ENCODE peak calls at places on chromosomes 6 and 20, in eight cellular contexts. H, T, J, E, C, Q, O and K are unnamed samples.

GRCh38 chr6:167090171-167090570 is 32.7 kb upstream of the CCR6 start:
- DNase-seq in H (no peak), T (no peak), J (no peak), E (no peak), C (no peak), Q (no peak), O (no peak), K (no peak)

GRCh38 chr6:155272353-155273222 is 8.8 kb downstream of the CLDN20 start:
- DNase-seq in H (no peak), T (no peak), J (peak; percentile 35), E (peak; percentile 17), C (no peak), Q (no peak), O (peak; percentile 40), K (no peak)

GRCh38 chr6:85126448-85127178 is 323.3 kb upstream of the NT5E start:
- DNase-seq in H (peak; percentile 67), T (peak; percentile 12), J (peak; percentile 2), E (peak; percentile 15), C (no peak), Q (no peak), O (peak; percentile 73), K (peak; percentile 78)

GRCh38 chr6:155309150-155309549 is 5.1 kb downstream of the TFB1M start:
- DNase-seq in H (peak; percentile 32), T (no peak), J (peak; percentile 23), E (peak; percentile 32), C (no peak), Q (no peak), O (no peak), K (no peak)

GRCh38 chr6:1136415-1136774 is 175.5 kb upstream of the FOXQ1 start:
- DNase-seq in H (no peak), T (no peak), J (peak; percentile 86), E (peak; percentile 54), C (peak; percentile 36), Q (peak; percentile 77), O (peak; percentile 77), K (no peak)

GRCh38 chr20:23136893-23137745 is 51.0 kb upstream of the CD93 start:
- DNase-seq in H (no peak), T (no peak), J (no peak), E (peak; percentile 39), C (no peak), Q (peak; percentile 72), O (no peak), K (peak; percentile 22)

GRCh38 chr20:62595491-62595890 is 46.8 kb upstream of the SLCO4A1 start:
- DNase-seq in H (peak; percentile 70), T (no peak), J (peak; percentile 55), E (peak; percentile 67), C (peak; percentile 11), Q (no peak), O (peak; percentile 35), K (peak; percentile 83)

GRCh38 chr6:9657994-9658393 is 756.9 kb downstream of the TFAP2A start:
- DNase-seq in H (peak; percentile 89), T (no peak), J (peak; percentile 81), E (peak; percentile 80), C (peak; percentile 46), Q (peak; percentile 81), O (peak; percentile 48), K (no peak)

GRCh38 chr6:109478222-109478805 is 4.7 kb downstream of the ZBTB24 start:
- DNase-seq in H (no peak), T (no peak), J (no peak), E (no peak), C (no peak), Q (no peak), O (no peak), K (no peak)

GRCh38 chr20:47275548-47275947 is 81.0 kb downstream of the ZMYND8 start:
- DNase-seq in H (no peak), T (no peak), J (no peak), E (no peak), C (no peak), Q (no peak), O (no peak), K (no peak)

GRCh38 chr6:75381878-75382633 is 97.5 kb upstream of the TMEM30A start:
- DNase-seq in H (no peak), T (no peak), J (no peak), E (peak; percentile 47), C (no peak), Q (no peak), O (peak; percentile 44), K (no peak)

GRCh38 chr20:2741463-2741862 is 48.9 kb downstream of the EBF4 start:
- DNase-seq in H (peak; percentile 16), T (no peak), J (no peak), E (no peak), C (no peak), Q (no peak), O (no peak), K (no peak)

GRCh38 chr6:147586044-147586443 is 77.6 kb downstream of the SAMD5 start:
- DNase-seq in H (peak; percentile 50), T (no peak), J (peak; percentile 55), E (peak; percentile 65), C (no peak), Q (no peak), O (peak; percentile 6), K (no peak)

GRCh38 chr6:2763876-2764540 is 1.2 kb upstream of the WRNIP1 start:
- DNase-seq in H (no peak), T (no peak), J (no peak), E (no peak), C (no peak), Q (no peak), O (no peak), K (peak; percentile 13)

GRCh38 chr6:40882321-40882720 is 156.7 kb downstream of the UNC5CL start:
- DNase-seq in H (no peak), T (no peak), J (no peak), E (no peak), C (no peak), Q (no peak), O (no peak), K (peak; percentile 50)

GRCh38 chr6:21800948-21801438 is 207.4 kb downstream of the SOX4 start:
- DNase-seq in H (peak; percentile 90), T (no peak), J (peak; percentile 67), E (peak; percentile 85), C (no peak), Q (no peak), O (peak; percentile 86), K (peak; percentile 56)

GRCh38 chr6:39891976-39892375 is 42.3 kb downstream of the MOCS1 start:
- DNase-seq in H (no peak), T (no peak), J (peak; percentile 19), E (no peak), C (no peak), Q (no peak), O (peak; percentile 56), K (no peak)

GRCh38 chr6:39209908-39210307 is 19.4 kb downstream of the KCNK5 start:
- DNase-seq in H (no peak), T (no peak), J (no peak), E (no peak), C (no peak), Q (no peak), O (no peak), K (no peak)

GRCh38 chr6:137717074-137718073 is 149.7 kb upstream of the TNFAIP3 start:
- DNase-seq in H (peak; percentile 87), T (no peak), J (no peak), E (peak; percentile 43), C (no peak), Q (peak; percentile 91), O (no peak), K (no peak)

GRCh38 chr20:33515569-33516216 is 25.8 kb downstream of the CBFA2T2 start:
- DNase-seq in H (peak; percentile 9), T (no peak), J (no peak), E (no peak), C (no peak), Q (no peak), O (no peak), K (peak; percentile 14)
- TF ChIP-seq CTCF in H (peak; percentile 63), T (no peak), J (peak; percentile 32), E (peak; percentile 28), C (peak; percentile 43), Q (peak; percentile 48), O (peak; percentile 55), K (peak; percentile 47)

GRCh38 chr6:70112686-70113570 is 190.0 kb downstream of the COL9A1 start:
- DNase-seq in H (no peak), T (no peak), J (no peak), E (no peak), C (no peak), Q (no peak), O (no peak), K (no peak)

GRCh38 chr6:70124443-70124842 is 178.4 kb downstream of the COL9A1 start:
- DNase-seq in H (no peak), T (no peak), J (no peak), E (no peak), C (no peak), Q (no peak), O (no peak), K (no peak)

GRCh38 chr6:70119218-70119835 is 183.6 kb downstream of the COL9A1 start:
- DNase-seq in H (no peak), T (no peak), J (no peak), E (no peak), C (no peak), Q (no peak), O (no peak), K (no peak)

GRCh38 chr6:70118670-70119069 is 184.2 kb downstream of the COL9A1 start:
- DNase-seq in H (no peak), T (no peak), J (no peak), E (no peak), C (no peak), Q (no peak), O (no peak), K (no peak)
- TF ChIP-seq CTCF in H (no peak), T (no peak), J (no peak), E (no peak), C (no peak), Q (no peak), O (no peak), K (no peak)

GRCh38 chr20:51046021-51046985 is 23.4 kb upstream of the KCNG1 start:
- DNase-seq in H (no peak), T (no peak), J (no peak), E (no peak), C (no peak), Q (no peak), O (no peak), K (no peak)
- TF ChIP-seq CTCF in H (peak; percentile 46), T (no peak), J (no peak), E (no peak), C (no peak), Q (peak; percentile 2), O (no peak), K (no peak)

GRCh38 chr6:119717942-119718341 is 368.4 kb upstream of the MAN1A1 start:
- DNase-seq in H (peak; percentile 18), T (no peak), J (no peak), E (no peak), C (no peak), Q (peak; percentile 52), O (no peak), K (no peak)

GRCh38 chr6:119716668-119717270 is 367.2 kb upstream of the MAN1A1 start:
- DNase-seq in H (no peak), T (no peak), J (no peak), E (no peak), C (no peak), Q (no peak), O (no peak), K (no peak)

GRCh38 chr6:119726086-119726485 is 376.5 kb upstream of the MAN1A1 start:
- DNase-seq in H (no peak), T (no peak), J (no peak), E (no peak), C (no peak), Q (no peak), O (no peak), K (no peak)

DNA sequence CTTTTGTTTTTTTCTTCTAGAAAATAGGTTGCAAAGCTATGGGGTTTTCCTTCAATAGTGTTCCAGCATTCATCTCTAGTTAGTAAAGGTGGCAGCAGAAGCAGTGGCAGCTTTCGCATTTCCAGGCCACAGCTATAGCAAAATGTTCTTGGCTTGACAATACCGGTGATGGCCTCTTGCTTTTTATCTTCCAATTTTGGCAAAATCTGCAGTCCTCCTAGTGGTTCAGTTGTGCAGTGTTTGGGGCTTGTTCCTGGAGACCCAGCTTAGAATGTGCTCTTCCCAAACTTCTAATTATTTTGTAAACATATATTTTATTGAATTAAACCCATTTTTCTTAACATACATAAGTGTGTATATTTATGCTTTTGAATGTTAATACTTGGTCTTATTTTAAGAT is 370.6 kb upstream of the MAN1A1 start:
- DNase-seq in H (peak; percentile 29), T (no peak), J (peak; percentile 1), E (no peak), C (no peak), Q (no peak), O (peak; percentile 10), K (no peak)
- TF ChIP-seq CTCF in H (peak; percentile 46), T (peak; percentile 17), J (no peak), E (peak; percentile 8), C (peak; percentile 40), Q (peak; percentile 45), O (peak; percentile 38), K (no peak)